ENCODE peak calls at places on chromosomes 3 and 15, in ten cellular contexts. V is Calu3, M is psoas muscle, U is endothelial cell, A is WTC11, F is RWPE1, H is astrocyte of the spinal cord, K is nephron progenitor cell, I is cardiac muscle cell, O is IMR-90. P is an unnamed sample.

GRCh38 chr3:152258448-152259302 is 10.1 kb upstream of the MBNL1 start:
- DNase-seq in V (peak), M (peak), U (no peak), A (no peak), F (peak), H (peak), K (no peak), I (no peak), O (peak), P (peak)

GRCh38 chr15:87080547-87080946 is 1000.9 kb downstream of the AGBL1 start:
- DNase-seq in V (no peak), M (no peak), U (no peak), A (no peak), F (no peak), H (peak), K (no peak), I (no peak), O (no peak), P (no peak)

GRCh38 chr15:92637621-92638020 is 18.0 kb downstream of the FAM174B start:
- DNase-seq in V (no peak), M (no peak), U (no peak), A (no peak), F (no peak), H (no peak), K (no peak), I (no peak), O (no peak), P (no peak)

GRCh38 chr15:72315706-72316370 is 4.1 kb downstream of the CELF6 start:
- DNase-seq in V (no peak), M (no peak), U (no peak), A (no peak), F (no peak), H (no peak), K (no peak), I (no peak), O (no peak), P (peak)

GRCh38 chr15:29457729-29458128 is 188.1 kb upstream of the NSMCE3 start:
- DNase-seq in V (no peak), M (no peak), U (no peak), A (no peak), F (no peak), H (no peak), K (no peak), I (no peak), O (no peak), P (no peak)

GRCh38 chr3:4735243-4735642 is 242.1 kb downstream of the ITPR1 start:
- DNase-seq in V (no peak), M (no peak), U (no peak), A (no peak), F (no peak), H (no peak), K (no peak), I (no peak), O (no peak), P (no peak)

GRCh38 chr15:90037961-90038633 is 37.0 kb downstream of the ZNF710 start:
- DNase-seq in V (no peak), M (no peak), U (no peak), A (no peak), F (no peak), H (no peak), K (no peak), I (no peak), O (peak), P (peak)

GRCh38 chr15:72934006-72934405 is 118.3 kb upstream of the NEO1 start:
- DNase-seq in V (no peak), M (no peak), U (no peak), A (no peak), F (no peak), H (no peak), K (no peak), I (no peak), O (peak), P (no peak)

GRCh38 chr15:83837946-83838571 is 184.1 kb downstream of the ADAMTSL3 start:
- DNase-seq in V (peak), M (no peak), U (peak), A (peak), F (peak), H (no peak), K (peak), I (peak), O (peak), P (peak)

GRCh38 chr3:33942483-33943150 is 144.2 kb downstream of the PDCD6IP start:
- DNase-seq in V (no peak), M (no peak), U (no peak), A (no peak), F (peak), H (no peak), K (no peak), I (no peak), O (peak), P (no peak)

GRCh38 chr3:114154321-114154821 is 24.5 kb downstream of the DRD3 start:
- DNase-seq in V (no peak), M (no peak), U (no peak), A (peak), F (no peak), H (no peak), K (no peak), I (no peak), O (no peak), P (no peak)

GRCh38 chr3:114151091-114151490 is 27.8 kb downstream of the DRD3 start:
- DNase-seq in V (no peak), M (no peak), U (no peak), A (no peak), F (no peak), H (no peak), K (no peak), I (no peak), O (no peak), P (no peak)

GRCh38 chr3:114155370-114155821 is 23.5 kb downstream of the DRD3 start:
- DNase-seq in V (peak), M (no peak), U (peak), A (peak), F (no peak), H (peak), K (peak), I (peak), O (peak), P (peak)

GRCh38 chr3:114157321-114157720 is 21.5 kb downstream of the DRD3 start:
- DNase-seq in V (no peak), M (no peak), U (no peak), A (no peak), F (no peak), H (no peak), K (no peak), I (no peak), O (no peak), P (no peak)

DNA sequence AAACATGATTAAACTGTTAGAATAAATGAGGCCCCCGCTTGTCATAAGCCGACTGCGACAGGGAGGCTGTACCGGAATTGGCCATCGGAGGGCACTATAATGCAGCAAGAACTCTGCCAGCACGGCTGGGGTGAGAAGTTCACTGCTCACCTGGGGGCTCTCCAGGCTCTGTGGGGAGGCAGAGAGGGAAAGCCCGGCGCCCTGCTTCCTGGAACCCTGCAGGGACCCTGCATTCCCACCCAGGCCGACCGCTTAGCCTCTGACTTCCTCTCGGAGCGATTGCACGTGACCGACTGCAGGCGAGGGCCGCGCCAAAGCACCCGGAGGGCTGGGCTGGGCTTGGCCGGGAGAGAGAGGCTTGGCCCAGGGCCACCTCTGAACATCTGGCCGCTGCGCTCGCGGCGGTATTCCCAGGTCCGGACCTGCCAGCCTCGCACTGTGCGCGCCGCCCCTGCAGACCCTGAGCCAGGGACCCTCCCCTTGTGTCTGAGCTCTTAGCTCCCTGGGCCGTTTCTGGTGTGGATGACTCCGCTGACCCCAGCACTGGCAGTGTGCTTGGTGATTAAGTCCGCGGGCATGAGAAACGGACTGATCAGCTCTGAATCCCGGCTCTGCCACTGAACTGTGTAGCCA is 26.2 kb downstream of the DRD3 start:
- DNase-seq in V (peak), M (peak), U (peak), A (peak), F (peak), H (peak), K (peak), I (peak), O (peak), P (peak)
- TF ChIP-seq CTCF in V (peak), M (peak), U (peak), A (peak), F (peak), H (peak), K (peak), I (peak), O (peak), P (peak)

DNA sequence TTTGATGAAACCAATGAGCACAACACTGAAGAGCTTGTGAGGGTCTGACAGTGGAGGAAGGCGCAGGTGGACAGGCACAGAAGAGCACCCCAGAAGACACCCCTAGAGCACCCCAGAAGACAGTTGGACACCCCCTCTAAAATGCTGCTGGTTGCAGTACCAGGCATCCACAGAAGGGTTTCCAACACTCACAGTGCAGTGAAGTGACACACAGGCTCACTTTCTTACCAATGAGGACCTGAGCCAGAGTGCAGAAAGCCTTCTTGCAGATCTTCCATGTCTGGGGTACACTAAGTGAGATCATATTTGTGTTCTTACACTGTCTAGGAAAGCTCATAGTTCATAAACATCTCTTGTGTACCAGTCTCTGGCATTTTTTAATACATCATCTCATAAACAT is 27.6 kb downstream of the CCNL1 start:
- DNase-seq in V (no peak), M (no peak), U (no peak), A (no peak), F (no peak), H (no peak), K (no peak), I (no peak), O (no peak), P (no peak)
- TF ChIP-seq CTCF in V (no peak), M (no peak), U (no peak), A (no peak), F (no peak), H (no peak), K (no peak), I (no peak), O (no peak), P (no peak)

GRCh38 chr3:75906555-75907112 is 121.3 kb upstream of the ZNF717 start:
- DNase-seq in V (no peak), M (peak), U (peak), A (peak), F (no peak), H (peak), K (peak), I (peak), O (peak), P (no peak)
- TF ChIP-seq CTCF in V (no peak), M (no peak), U (no peak), A (no peak), F (no peak), H (peak), K (peak), I (no peak), O (no peak), P (no peak)

GRCh38 chr3:44915702-44916438 is 41.5 kb downstream of the TGM4 start:
- DNase-seq in V (no peak), M (no peak), U (peak), A (no peak), F (no peak), H (peak), K (no peak), I (no peak), O (peak), P (no peak)
- TF ChIP-seq CTCF in V (no peak), M (no peak), U (no peak), A (no peak), F (no peak), H (no peak), K (no peak), I (peak), O (peak), P (no peak)

GRCh38 chr3:196055683-196056270 is 26.1 kb downstream of the TFRC start:
- DNase-seq in V (no peak), M (peak), U (no peak), A (no peak), F (no peak), H (no peak), K (no peak), I (no peak), O (no peak), P (peak)
- TF ChIP-seq CTCF in V (no peak), M (no peak), U (no peak), A (no peak), F (no peak), H (no peak), K (no peak), I (no peak), O (no peak), P (no peak)

GRCh38 chr15:45200799-45201556 is 13.2 kb upstream of the SHF start:
- DNase-seq in V (peak), M (peak), U (peak), A (peak), F (peak), H (peak), K (peak), I (peak), O (peak), P (peak)

GRCh38 chr15:45197512-45197911 is 9.7 kb upstream of the SHF start:
- DNase-seq in V (no peak), M (no peak), U (no peak), A (no peak), F (peak), H (no peak), K (no peak), I (no peak), O (no peak), P (peak)

GRCh38 chr15:45198337-45199135 is 10.8 kb upstream of the SHF start:
- DNase-seq in V (peak), M (peak), U (peak), A (peak), F (peak), H (peak), K (peak), I (peak), O (peak), P (peak)

GRCh38 chr15:45200001-45200798 is 12.4 kb upstream of the SHF start:
- DNase-seq in V (peak), M (peak), U (peak), A (peak), F (peak), H (peak), K (peak), I (peak), O (peak), P (peak)

GRCh38 chr15:45199136-45199810 is 11.5 kb upstream of the SHF start:
- DNase-seq in V (no peak), M (no peak), U (no peak), A (peak), F (no peak), H (peak), K (no peak), I (peak), O (no peak), P (peak)
- TF ChIP-seq CTCF in V (no peak), M (no peak), U (no peak), A (no peak), F (peak), H (no peak), K (no peak), I (no peak), O (no peak), P (no peak)

DNA sequence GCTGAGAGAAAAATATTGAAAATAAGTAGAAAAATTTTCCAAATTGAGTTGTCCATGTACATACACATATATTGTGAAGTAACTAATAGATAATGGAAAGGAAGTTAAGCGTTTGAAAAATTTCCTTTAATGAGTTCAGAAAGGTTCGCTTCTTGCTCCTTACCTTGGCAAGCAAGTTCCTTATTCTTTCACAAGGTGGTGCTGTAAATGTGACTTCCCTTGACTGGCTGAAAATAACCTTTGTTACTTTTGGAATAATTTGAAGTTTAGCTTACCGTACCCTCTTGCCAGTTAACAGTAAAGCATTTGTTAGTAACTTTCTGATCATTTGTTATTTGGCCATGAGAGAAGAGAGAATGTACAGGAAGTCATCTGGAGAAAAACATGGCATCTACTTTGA is 41.6 kb downstream of the PYDC2 start:
- DNase-seq in V (no peak), M (no peak), U (no peak), A (no peak), F (peak), H (peak), K (no peak), I (peak), O (no peak), P (peak)
- TF ChIP-seq CTCF in V (peak), M (no peak), U (peak), A (peak), F (no peak), H (peak), K (peak), I (peak), O (no peak), P (peak)

DNA sequence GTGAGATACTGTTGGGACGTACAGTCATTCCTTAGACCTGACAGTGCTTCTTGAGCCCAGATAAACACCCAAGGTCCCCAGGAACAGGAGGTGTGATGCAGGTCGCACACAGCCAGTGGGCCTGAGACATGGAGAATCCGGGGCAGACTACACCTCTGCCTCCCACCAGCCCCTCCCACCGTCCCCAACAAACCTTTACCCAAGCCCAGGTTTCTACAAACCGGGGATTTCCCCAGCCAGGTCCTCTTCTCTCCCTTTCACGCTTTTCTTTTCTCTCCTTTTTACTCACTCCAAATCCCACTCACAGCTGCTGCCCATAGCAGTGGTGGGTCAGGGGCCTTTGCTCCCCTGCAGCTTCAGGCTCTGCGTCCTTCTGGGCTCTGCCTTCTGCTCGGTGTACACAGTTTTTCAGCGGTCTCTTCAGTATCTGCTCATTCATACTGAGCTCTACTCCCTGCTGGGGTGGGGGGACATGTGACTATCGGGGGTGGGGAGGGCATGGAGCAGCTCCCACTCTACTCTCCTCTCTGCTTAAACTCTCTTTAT is 4.8 kb upstream of the PCSK6 start:
- DNase-seq in V (no peak), M (no peak), U (no peak), A (no peak), F (no peak), H (no peak), K (no peak), I (no peak), O (no peak), P (no peak)
- TF ChIP-seq CTCF in V (no peak), M (no peak), U (no peak), A (no peak), F (no peak), H (no peak), K (no peak), I (no peak), O (no peak), P (no peak)

DNA sequence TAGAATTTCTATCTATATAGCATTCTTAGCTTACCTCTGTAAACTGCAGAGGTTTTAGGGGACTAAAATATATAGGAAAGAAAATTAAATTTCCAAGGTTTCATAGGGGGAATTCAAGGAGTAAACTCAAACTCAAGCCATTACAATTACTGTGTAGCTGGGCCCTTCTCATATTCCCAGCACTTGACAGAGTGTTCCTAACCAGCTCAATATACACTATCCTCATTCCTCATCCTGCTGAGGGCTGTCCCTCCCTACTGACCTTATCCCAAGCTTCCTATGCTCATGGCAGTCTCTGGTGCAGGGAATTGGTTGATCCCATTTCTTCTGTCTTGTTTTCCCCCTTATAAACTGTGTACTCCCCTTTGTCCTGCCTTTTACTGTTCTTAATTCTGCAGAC is 33.9 kb downstream of the NXPE3 start:
- DNase-seq in V (no peak), M (no peak), U (no peak), A (no peak), F (no peak), H (no peak), K (no peak), I (no peak), O (no peak), P (no peak)
- TF ChIP-seq CTCF in V (no peak), M (no peak), U (no peak), A (no peak), F (no peak), H (no peak), K (no peak), I (no peak), O (no peak), P (no peak)

P was measured in MCF 10A.